ENCODE peak calls at places on chromosomes 1 and 21, in nine cellular contexts. One of them, this sample, is unnamed.

GRCh38 chr1:225470691-225471452 is 43.0 kb upstream of the LBR start:
- DNase-seq in AG04450: no peak
- DNase-seq in ecto neural progenitor cell: no peak
- DNase-seq in small intestine: no peak
- DNase-seq in neural progenitor cell: no peak
- DNase-seq in AG20443: no peak
- DNase-seq in omental fat pad: peak
- DNase-seq in GM04504: no peak
- DNase-seq in stimulated activated CD4-positive, alpha-beta T cell treated with anti-CD3 and anti-CD28 coated beads, Interleukin-1b, Interleukin-23, amount 100 ng/mL, for 24 hours: no peak
- DNase-seq in this sample: no peak

GRCh38 chr1:238546118-238546517 is 655.4 kb upstream of the ZP4 start:
- DNase-seq in AG20443: no peak
- DNase-seq in GM04504: no peak
- DNase-seq in ecto neural progenitor cell: no peak
- DNase-seq in neural progenitor cell: no peak
- DNase-seq in AG04450: no peak
- DNase-seq in omental fat pad: no peak
- DNase-seq in small intestine: no peak
- DNase-seq in stimulated activated CD4-positive, alpha-beta T cell treated with anti-CD3 and anti-CD28 coated beads, Interleukin-1b, Interleukin-23, amount 100 ng/mL, for 24 hours: no peak
- DNase-seq in this sample: no peak

GRCh38 chr1:85146972-85147359 is 53.9 kb downstream of the SYDE2 start:
- DNase-seq in GM04504: no peak
- DNase-seq in small intestine: no peak
- DNase-seq in AG04450: no peak
- DNase-seq in AG20443: no peak
- DNase-seq in omental fat pad: no peak
- DNase-seq in neural progenitor cell: no peak
- DNase-seq in ecto neural progenitor cell: no peak
- DNase-seq in stimulated activated CD4-positive, alpha-beta T cell treated with anti-CD3 and anti-CD28 coated beads, Interleukin-1b, Interleukin-23, amount 100 ng/mL, for 24 hours: no peak
- DNase-seq in this sample: no peak

GRCh38 chr1:201140235-201140940 is 13.4 kb upstream of the ASCL5 start:
- DNase-seq in GM04504: no peak
- DNase-seq in ecto neural progenitor cell: no peak
- DNase-seq in omental fat pad: no peak
- DNase-seq in AG20443: no peak
- DNase-seq in stimulated activated CD4-positive, alpha-beta T cell treated with anti-CD3 and anti-CD28 coated beads, Interleukin-1b, Interleukin-23, amount 100 ng/mL, for 24 hours: no peak
- DNase-seq in neural progenitor cell: peak
- DNase-seq in AG04450: no peak
- DNase-seq in small intestine: no peak
- DNase-seq in this sample: no peak

GRCh38 chr21:40671721-40672120 is 175.2 kb downstream of the DSCAM start:
- DNase-seq in omental fat pad: no peak
- DNase-seq in small intestine: no peak
- DNase-seq in ecto neural progenitor cell: no peak
- DNase-seq in AG20443: no peak
- DNase-seq in AG04450: no peak
- DNase-seq in GM04504: no peak
- DNase-seq in neural progenitor cell: no peak
- DNase-seq in stimulated activated CD4-positive, alpha-beta T cell treated with anti-CD3 and anti-CD28 coated beads, Interleukin-1b, Interleukin-23, amount 100 ng/mL, for 24 hours: no peak
- DNase-seq in this sample: no peak

GRCh38 chr1:67853704-67854103 is 20.4 kb upstream of the GNG12 start:
- DNase-seq in AG20443: peak
- DNase-seq in stimulated activated CD4-positive, alpha-beta T cell treated with anti-CD3 and anti-CD28 coated beads, Interleukin-1b, Interleukin-23, amount 100 ng/mL, for 24 hours: no peak
- DNase-seq in neural progenitor cell: peak
- DNase-seq in AG04450: no peak
- DNase-seq in GM04504: peak
- DNase-seq in small intestine: peak
- DNase-seq in omental fat pad: peak
- DNase-seq in ecto neural progenitor cell: peak
- DNase-seq in this sample: peak

GRCh38 chr1:101112051-101112770 is 86.6 kb upstream of the DPH5 start:
- DNase-seq in AG20443: no peak
- DNase-seq in ecto neural progenitor cell: no peak
- DNase-seq in AG04450: no peak
- DNase-seq in neural progenitor cell: peak
- DNase-seq in GM04504: no peak
- DNase-seq in small intestine: peak
- DNase-seq in omental fat pad: no peak
- DNase-seq in stimulated activated CD4-positive, alpha-beta T cell treated with anti-CD3 and anti-CD28 coated beads, Interleukin-1b, Interleukin-23, amount 100 ng/mL, for 24 hours: no peak
- DNase-seq in this sample: no peak

GRCh38 chr1:208243522-208243850 is 698 bp downstream of the PLXNA2 start:
- DNase-seq in AG04450: no peak
- DNase-seq in AG20443: no peak
- DNase-seq in omental fat pad: no peak
- DNase-seq in small intestine: peak
- DNase-seq in stimulated activated CD4-positive, alpha-beta T cell treated with anti-CD3 and anti-CD28 coated beads, Interleukin-1b, Interleukin-23, amount 100 ng/mL, for 24 hours: no peak
- DNase-seq in ecto neural progenitor cell: no peak
- DNase-seq in neural progenitor cell: peak
- DNase-seq in GM04504: no peak
- DNase-seq in this sample: no peak

GRCh38 chr1:20255666-20256065 is 35.0 kb upstream of the VWA5B1 start:
- DNase-seq in omental fat pad: no peak
- DNase-seq in ecto neural progenitor cell: no peak
- DNase-seq in GM04504: peak
- DNase-seq in AG04450: peak
- DNase-seq in AG20443: peak
- DNase-seq in neural progenitor cell: no peak
- DNase-seq in stimulated activated CD4-positive, alpha-beta T cell treated with anti-CD3 and anti-CD28 coated beads, Interleukin-1b, Interleukin-23, amount 100 ng/mL, for 24 hours: no peak
- DNase-seq in small intestine: peak
- DNase-seq in this sample: no peak

GRCh38 chr1:181676269-181676668 is 193.0 kb downstream of the CACNA1E start:
- DNase-seq in AG20443: peak
- DNase-seq in GM04504: no peak
- DNase-seq in neural progenitor cell: peak
- DNase-seq in ecto neural progenitor cell: no peak
- DNase-seq in stimulated activated CD4-positive, alpha-beta T cell treated with anti-CD3 and anti-CD28 coated beads, Interleukin-1b, Interleukin-23, amount 100 ng/mL, for 24 hours: no peak
- DNase-seq in omental fat pad: no peak
- DNase-seq in AG04450: no peak
- DNase-seq in small intestine: peak
- DNase-seq in this sample: peak

GRCh38 chr1:5354681-5355080 is 637.5 kb downstream of the NPHP4 start:
- DNase-seq in ecto neural progenitor cell: no peak
- DNase-seq in stimulated activated CD4-positive, alpha-beta T cell treated with anti-CD3 and anti-CD28 coated beads, Interleukin-1b, Interleukin-23, amount 100 ng/mL, for 24 hours: no peak
- DNase-seq in neural progenitor cell: no peak
- DNase-seq in GM04504: no peak
- DNase-seq in AG20443: no peak
- DNase-seq in omental fat pad: no peak
- DNase-seq in AG04450: no peak
- DNase-seq in small intestine: no peak
- DNase-seq in this sample: no peak

GRCh38 chr1:177256153-177256814 is 85.5 kb downstream of the BRINP2 start:
- DNase-seq in ecto neural progenitor cell: peak
- DNase-seq in stimulated activated CD4-positive, alpha-beta T cell treated with anti-CD3 and anti-CD28 coated beads, Interleukin-1b, Interleukin-23, amount 100 ng/mL, for 24 hours: no peak
- DNase-seq in small intestine: peak
- DNase-seq in GM04504: peak
- DNase-seq in omental fat pad: no peak
- DNase-seq in AG04450: peak
- DNase-seq in AG20443: peak
- DNase-seq in neural progenitor cell: peak
- DNase-seq in this sample: no peak

This sample was measured in NCI-H1930.